ENCODE peak calls at places on chromosomes 7 and 10, in four cellular contexts. H is non-pigmented ciliary epithelial cell, I is ascending aorta, Z is upper lobe of right lung. U is an unnamed sample.

GRCh38 chr7:158357106-158357897 is 230.3 kb downstream of the PTPRN2 start:
- DNase-seq in H (no peak), I (peak), Z (no peak), U (no peak)

GRCh38 chr7:4361774-4362173 is 320.3 kb upstream of the FOXK1 start:
- DNase-seq in H (no peak), I (no peak), Z (no peak), U (no peak)

GRCh38 chr7:117564627-117565026 is 84.8 kb downstream of the CFTR start:
- DNase-seq in H (no peak), I (no peak), Z (no peak), U (no peak)

GRCh38 chr10:125377368-125377767 is 217.0 kb upstream of the CTBP2 start:
- DNase-seq in H (no peak), I (no peak), Z (no peak), U (no peak)

GRCh38 chr10:63363951-63364350 is 101.8 kb downstream of the JMJD1C start:
- DNase-seq in H (no peak), I (no peak), Z (no peak), U (no peak)

GRCh38 chr10:28668363-28669226 is 8.7 kb upstream of the BAMBI start:
- DNase-seq in H (no peak), I (peak), Z (peak), U (no peak)

GRCh38 chr10:34633346-34633745 is 181.8 kb downstream of the PARD3 start:
- DNase-seq in H (no peak), I (no peak), Z (no peak), U (no peak)

GRCh38 chr7:157004839-157005455 is 5.5 kb downstream of the MNX1 start:
- DNase-seq in H (no peak), I (no peak), Z (peak), U (no peak)

GRCh38 chr7:149635561-149636329 is 137.6 kb downstream of the ZNF467 start:
- DNase-seq in H (no peak), I (no peak), Z (no peak), U (no peak)

GRCh38 chr10:86207226-86207625 is 159.4 kb downstream of the GRID1 start:
- DNase-seq in H (no peak), I (no peak), Z (peak), U (no peak)

GRCh38 chr10:43407148-43407575 is 1.8 kb downstream of the HNRNPF start:
- DNase-seq in H (no peak), I (peak), Z (peak), U (no peak)

GRCh38 chr7:135901585-135902540 is 75.3 kb downstream of the MTPN start:
- DNase-seq in H (no peak), I (no peak), Z (no peak), U (no peak)

GRCh38 chr10:48818861-48819490 is 120.7 kb downstream of the LRRC18 start:
- DNase-seq in H (no peak), I (no peak), Z (no peak), U (no peak)

GRCh38 chr10:100742936-100743335 is 2.4 kb upstream of the PAX2 start:
- DNase-seq in H (no peak), I (no peak), Z (no peak), U (no peak)

GRCh38 chr7:83956104-83956503 is 238.5 kb downstream of the SEMA3A start:
- DNase-seq in H (no peak), I (no peak), Z (no peak), U (no peak)

GRCh38 chr7:3134715-3135114 is 91.0 kb upstream of the CARD11 start:
- DNase-seq in H (no peak), I (no peak), Z (no peak), U (no peak)

GRCh38 chr7:41796331-41796730 is 93.4 kb upstream of the INHBA start:
- DNase-seq in H (no peak), I (no peak), Z (no peak), U (no peak)

GRCh38 chr7:22582860-22583640 is 83.1 kb upstream of the STEAP1B start:
- DNase-seq in H (peak), I (no peak), Z (peak), U (no peak)

GRCh38 chr10:86267286-86268195 is 99.1 kb downstream of the GRID1 start:
- DNase-seq in H (no peak), I (peak), Z (peak), U (no peak)

GRCh38 chr10:69802424-69803161 is 887 bp downstream of the COL13A1 start:
- DNase-seq in H (no peak), I (peak), Z (no peak), U (peak)

GRCh38 chr7:100472854-100473499 is 6.0 kb downstream of the TSC22D4 start:
- DNase-seq in H (no peak), I (peak), Z (no peak), U (peak)

GRCh38 chr7:45978010-45978681 is 57.1 kb upstream of the IGFBP3 start:
- DNase-seq in H (peak), I (peak), Z (no peak), U (peak)

GRCh38 chr10:44064987-44065787 is 319.7 kb downstream of the CXCL12 start:
- DNase-seq in H (no peak), I (no peak), Z (no peak), U (no peak)

GRCh38 chr7:158394936-158395335 is 192.7 kb downstream of the PTPRN2 start:
- DNase-seq in H (no peak), I (no peak), Z (peak), U (peak)

GRCh38 chr10:50403074-50403473 is 151.8 kb upstream of the ASAH2 start:
- DNase-seq in H (no peak), I (no peak), Z (no peak), U (no peak)

GRCh38 chr7:159098424-159098786 is 46.3 kb downstream of the VIPR2 start:
- DNase-seq in H (no peak), I (peak), Z (peak), U (no peak)

GRCh38 chr10:53700227-53700626 is 927.6 kb upstream of the MBL2 start:
- DNase-seq in H (no peak), I (no peak), Z (no peak), U (no peak)

GRCh38 chr10:5478694-5479305 is 20.6 kb downstream of the CALML5 start:
- DNase-seq in H (no peak), I (peak), Z (no peak), U (no peak)

GRCh38 chr7:10257438-10257837 is 716.2 kb upstream of the PHF14 start:
- DNase-seq in H (no peak), I (no peak), Z (no peak), U (no peak)

U was measured in 8988T.